ENCODE peak calls at places on chromosomes 5 and 9, in ten cellular contexts. One of them, this sample, is unnamed.

GRCh38 chr5:1004598-1005361 is 3.8 kb upstream of the NKD2 start:
- DNase-seq in GM12878: no peak
- DNase-seq in fibroblast of pulmonary artery: peak
- DNase-seq in endodermal cell: peak
- DNase-seq in right lobe of liver: peak
- DNase-seq in GM12865: no peak
- DNase-seq in IMR-90: peak
- DNase-seq in cardiac muscle cell: peak
- DNase-seq in Panc1: no peak
- DNase-seq in left ventricle myocardium inferior: peak
- DNase-seq in this sample: peak

GRCh38 chr5:115170924-115171510 is 1.3 kb upstream of the TRIM36 start:
- DNase-seq in GM12878: no peak
- DNase-seq in fibroblast of pulmonary artery: no peak
- DNase-seq in endodermal cell: peak
- DNase-seq in right lobe of liver: no peak
- DNase-seq in GM12865: no peak
- DNase-seq in IMR-90: no peak
- DNase-seq in cardiac muscle cell: no peak
- DNase-seq in Panc1: no peak
- DNase-seq in left ventricle myocardium inferior: no peak
- DNase-seq in this sample: peak

GRCh38 chr5:158895573-158895972 is 204.1 kb downstream of the EBF1 start:
- DNase-seq in GM12878: no peak
- DNase-seq in fibroblast of pulmonary artery: no peak
- DNase-seq in endodermal cell: peak
- DNase-seq in right lobe of liver: no peak
- DNase-seq in GM12865: no peak
- DNase-seq in IMR-90: no peak
- DNase-seq in cardiac muscle cell: no peak
- DNase-seq in Panc1: no peak
- DNase-seq in left ventricle myocardium inferior: no peak
- DNase-seq in this sample: peak

GRCh38 chr5:78806544-78806943 is 158.0 kb upstream of the LHFPL2 start:
- DNase-seq in GM12878: no peak
- DNase-seq in fibroblast of pulmonary artery: peak
- DNase-seq in endodermal cell: no peak
- DNase-seq in right lobe of liver: no peak
- DNase-seq in GM12865: no peak
- DNase-seq in IMR-90: peak
- DNase-seq in cardiac muscle cell: no peak
- DNase-seq in Panc1: no peak
- DNase-seq in left ventricle myocardium inferior: no peak
- DNase-seq in this sample: peak

GRCh38 chr5:71740015-71740753 is 21.1 kb downstream of the CARTPT start:
- DNase-seq in GM12878: peak
- DNase-seq in fibroblast of pulmonary artery: no peak
- DNase-seq in endodermal cell: no peak
- DNase-seq in right lobe of liver: no peak
- DNase-seq in GM12865: peak
- DNase-seq in IMR-90: no peak
- DNase-seq in cardiac muscle cell: no peak
- DNase-seq in Panc1: no peak
- DNase-seq in left ventricle myocardium inferior: no peak
- DNase-seq in this sample: no peak

GRCh38 chr9:89933578-89933977 is 328.8 kb downstream of the GADD45G start:
- DNase-seq in GM12878: no peak
- DNase-seq in fibroblast of pulmonary artery: no peak
- DNase-seq in endodermal cell: peak
- DNase-seq in right lobe of liver: no peak
- DNase-seq in GM12865: no peak
- DNase-seq in IMR-90: no peak
- DNase-seq in cardiac muscle cell: no peak
- DNase-seq in Panc1: no peak
- DNase-seq in left ventricle myocardium inferior: no peak
- DNase-seq in this sample: no peak

GRCh38 chr5:173025651-173026050 is 30.5 kb upstream of the CREBRF start:
- DNase-seq in GM12878: no peak
- DNase-seq in fibroblast of pulmonary artery: no peak
- DNase-seq in endodermal cell: no peak
- DNase-seq in right lobe of liver: no peak
- DNase-seq in GM12865: no peak
- DNase-seq in IMR-90: peak
- DNase-seq in cardiac muscle cell: no peak
- DNase-seq in Panc1: no peak
- DNase-seq in left ventricle myocardium inferior: no peak
- DNase-seq in this sample: no peak

GRCh38 chr5:61737991-61738390 is 405.9 kb downstream of the ZSWIM6 start:
- DNase-seq in GM12878: no peak
- DNase-seq in fibroblast of pulmonary artery: no peak
- DNase-seq in endodermal cell: no peak
- DNase-seq in right lobe of liver: no peak
- DNase-seq in GM12865: no peak
- DNase-seq in IMR-90: no peak
- DNase-seq in cardiac muscle cell: no peak
- DNase-seq in Panc1: no peak
- DNase-seq in left ventricle myocardium inferior: no peak
- DNase-seq in this sample: no peak

GRCh38 chr5:10632110-10632903 is 68.4 kb downstream of the ANKRD33B start:
- DNase-seq in GM12878: peak
- DNase-seq in fibroblast of pulmonary artery: no peak
- DNase-seq in endodermal cell: no peak
- DNase-seq in right lobe of liver: no peak
- DNase-seq in GM12865: peak
- DNase-seq in IMR-90: peak
- DNase-seq in cardiac muscle cell: no peak
- DNase-seq in Panc1: no peak
- DNase-seq in left ventricle myocardium inferior: no peak
- DNase-seq in this sample: peak

GRCh38 chr5:105687493-105687892 is 1983.2 kb downstream of the EFNA5 start:
- DNase-seq in GM12878: no peak
- DNase-seq in fibroblast of pulmonary artery: no peak
- DNase-seq in endodermal cell: no peak
- DNase-seq in right lobe of liver: no peak
- DNase-seq in GM12865: no peak
- DNase-seq in IMR-90: no peak
- DNase-seq in cardiac muscle cell: no peak
- DNase-seq in Panc1: no peak
- DNase-seq in left ventricle myocardium inferior: no peak
- DNase-seq in this sample: no peak

GRCh38 chr5:153780876-153781275 is 257.8 kb downstream of the FAM114A2 start:
- DNase-seq in GM12878: no peak
- DNase-seq in fibroblast of pulmonary artery: no peak
- DNase-seq in endodermal cell: peak
- DNase-seq in right lobe of liver: no peak
- DNase-seq in GM12865: no peak
- DNase-seq in IMR-90: no peak
- DNase-seq in cardiac muscle cell: no peak
- DNase-seq in Panc1: no peak
- DNase-seq in left ventricle myocardium inferior: no peak
- DNase-seq in this sample: no peak

GRCh38 chr5:79956173-79956670 is 34.8 kb downstream of the MTX3 start:
- DNase-seq in GM12878: no peak
- DNase-seq in fibroblast of pulmonary artery: peak
- DNase-seq in endodermal cell: peak
- DNase-seq in right lobe of liver: no peak
- DNase-seq in GM12865: no peak
- DNase-seq in IMR-90: peak
- DNase-seq in cardiac muscle cell: no peak
- DNase-seq in Panc1: no peak
- DNase-seq in left ventricle myocardium inferior: no peak
- DNase-seq in this sample: peak

GRCh38 chr5:82174128-82174918 is 103.8 kb downstream of the RPS23 start:
- DNase-seq in GM12878: peak
- DNase-seq in fibroblast of pulmonary artery: peak
- DNase-seq in endodermal cell: peak
- DNase-seq in right lobe of liver: peak
- DNase-seq in GM12865: peak
- DNase-seq in IMR-90: peak
- DNase-seq in cardiac muscle cell: peak
- DNase-seq in Panc1: no peak
- DNase-seq in left ventricle myocardium inferior: peak
- DNase-seq in this sample: peak
- TF ChIP-seq CTCF in GM12878: peak
- TF ChIP-seq CTCF in fibroblast of pulmonary artery: peak
- TF ChIP-seq CTCF in endodermal cell: peak
- TF ChIP-seq CTCF in right lobe of liver: peak
- TF ChIP-seq CTCF in GM12865: peak
- TF ChIP-seq CTCF in IMR-90: peak
- TF ChIP-seq CTCF in cardiac muscle cell: peak
- TF ChIP-seq CTCF in Panc1: peak
- TF ChIP-seq CTCF in left ventricle myocardium inferior: peak
- TF ChIP-seq CTCF in this sample: peak

DNA sequence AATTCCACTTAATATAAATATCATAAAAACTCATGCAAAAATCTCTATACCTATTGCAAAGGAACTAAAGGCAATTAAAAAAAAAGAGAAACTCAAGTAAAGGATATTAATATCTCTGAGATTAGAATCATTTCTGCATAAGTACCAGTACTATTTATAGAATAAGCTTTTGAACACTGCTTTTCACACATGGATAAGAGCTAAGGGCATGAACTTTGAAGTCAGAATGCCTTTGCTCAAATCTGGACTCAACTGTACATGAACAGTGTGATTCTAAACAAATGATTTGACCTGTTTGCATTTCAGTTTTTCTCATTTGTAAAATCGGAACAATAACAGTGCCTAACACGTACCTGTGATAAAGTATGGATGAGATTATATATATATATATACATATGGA is 255.9 kb downstream of the EFNA5 start:
- DNase-seq in GM12878: no peak
- DNase-seq in fibroblast of pulmonary artery: no peak
- DNase-seq in endodermal cell: no peak
- DNase-seq in right lobe of liver: no peak
- DNase-seq in GM12865: peak
- DNase-seq in IMR-90: no peak
- DNase-seq in cardiac muscle cell: peak
- DNase-seq in Panc1: no peak
- DNase-seq in left ventricle myocardium inferior: no peak
- DNase-seq in this sample: no peak
- H3K4me3 ChIP-seq in GM12878: no peak
- H3K4me3 ChIP-seq in fibroblast of pulmonary artery: no peak
- H3K4me3 ChIP-seq in endodermal cell: no peak
- H3K4me3 ChIP-seq in right lobe of liver: no peak
- H3K4me3 ChIP-seq in GM12865: no peak
- H3K4me3 ChIP-seq in IMR-90: no peak
- H3K4me3 ChIP-seq in cardiac muscle cell: peak
- H3K4me3 ChIP-seq in Panc1: no peak
- H3K4me3 ChIP-seq in left ventricle myocardium inferior: no peak
- H3K4me3 ChIP-seq in this sample: no peak

DNA sequence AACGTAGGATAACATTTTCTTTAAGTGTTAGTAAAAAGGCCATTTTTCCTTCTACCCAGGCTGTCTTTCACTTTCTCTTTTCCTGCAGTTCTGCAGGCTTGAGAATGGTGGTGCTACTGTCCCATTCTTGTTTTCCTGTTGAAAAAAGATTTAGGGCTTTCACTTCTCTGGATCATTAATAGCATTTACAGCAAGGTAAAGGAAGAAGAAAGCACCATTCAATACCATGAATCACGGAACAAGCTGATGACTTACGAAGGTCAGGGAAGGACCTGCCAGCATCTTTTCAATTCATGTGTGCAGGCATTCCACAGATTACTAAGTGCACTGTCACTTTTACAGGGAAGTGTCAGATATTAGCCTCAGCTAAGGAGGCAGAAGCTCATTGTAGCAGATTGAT is 292.8 kb downstream of the YTHDC2 start:
- DNase-seq in GM12878: no peak
- DNase-seq in fibroblast of pulmonary artery: peak
- DNase-seq in endodermal cell: peak
- DNase-seq in right lobe of liver: no peak
- DNase-seq in GM12865: no peak
- DNase-seq in IMR-90: peak
- DNase-seq in cardiac muscle cell: peak
- DNase-seq in Panc1: no peak
- DNase-seq in left ventricle myocardium inferior: no peak
- DNase-seq in this sample: peak
- TF ChIP-seq CTCF in GM12878: no peak
- TF ChIP-seq CTCF in fibroblast of pulmonary artery: peak
- TF ChIP-seq CTCF in endodermal cell: peak
- TF ChIP-seq CTCF in right lobe of liver: peak
- TF ChIP-seq CTCF in GM12865: no peak
- TF ChIP-seq CTCF in IMR-90: peak
- TF ChIP-seq CTCF in cardiac muscle cell: peak
- TF ChIP-seq CTCF in Panc1: peak
- TF ChIP-seq CTCF in left ventricle myocardium inferior: peak
- TF ChIP-seq CTCF in this sample: peak

GRCh38 chr9:37529111-37529510 is 43.4 kb downstream of the POLR1E start:
- DNase-seq in GM12878: peak
- DNase-seq in fibroblast of pulmonary artery: no peak
- DNase-seq in endodermal cell: no peak
- DNase-seq in right lobe of liver: no peak
- DNase-seq in GM12865: peak
- DNase-seq in IMR-90: no peak
- DNase-seq in cardiac muscle cell: no peak
- DNase-seq in Panc1: no peak
- DNase-seq in left ventricle myocardium inferior: no peak
- DNase-seq in this sample: peak
- H3K4me3 ChIP-seq in GM12878: no peak
- H3K4me3 ChIP-seq in fibroblast of pulmonary artery: no peak
- H3K4me3 ChIP-seq in endodermal cell: no peak
- H3K4me3 ChIP-seq in right lobe of liver: no peak
- H3K4me3 ChIP-seq in GM12865: no peak
- H3K4me3 ChIP-seq in IMR-90: no peak
- H3K4me3 ChIP-seq in cardiac muscle cell: no peak
- H3K4me3 ChIP-seq in Panc1: no peak
- H3K4me3 ChIP-seq in left ventricle myocardium inferior: no peak
- H3K4me3 ChIP-seq in this sample: no peak

This sample was measured in choroid plexus epithelial cell.